ENCODE peak calls at places on chromosomes 4 and X, in five cellular contexts. I, B, A, K and V are unnamed samples.

GRCh38 chr4:622071-622995 is 3.0 kb upstream of the PDE6B start:
- DNase-seq in K (no peak), I (no peak), B (no peak), A (no peak), V (no peak)

GRCh38 chrX:44580466-44580865 is 37.8 kb upstream of the FUNDC1 start:
- DNase-seq in B (no peak), I (no peak), K (peak; percentile 76), A (no peak), V (no peak)

GRCh38 chrX:63765692-63766091 is 19.3 kb downstream of the ARHGEF9 start:
- DNase-seq in K (no peak), A (no peak), I (no peak), B (no peak), V (no peak)

GRCh38 chrX:17738002-17738713 is 865 bp downstream of the SCML1 start:
- DNase-seq in K (peak; percentile 68), I (peak; percentile 34), A (no peak), B (peak; percentile 26), V (peak; percentile 69)

GRCh38 chrX:49079489-49080428 is at the start of gene WDR45:
- DNase-seq in I (no peak), K (peak; percentile 82), B (peak; percentile 29), A (peak; percentile 83), V (peak; percentile 81)

GRCh38 chrX:71606536-71607216 is 11.6 kb downstream of the CXCR3 start:
- DNase-seq in K (no peak), A (no peak), B (no peak), I (no peak), V (no peak)

GRCh38 chrX:134431894-134432293 is 28.1 kb upstream of the HPRT1 start:
- DNase-seq in I (no peak), A (no peak), K (peak; percentile 69), B (no peak), V (no peak)

GRCh38 chrX:102950908-102951866 is 14.1 kb downstream of the RAB40AL start:
- DNase-seq in B (peak; percentile 62), K (peak; percentile 63), I (peak; percentile 2), A (peak; percentile 27), V (peak; percentile 75)

GRCh38 chr4:73446336-73446938 is 10.4 kb downstream of the AFP start:
- DNase-seq in A (peak; percentile 28), I (peak; percentile 49), K (peak; percentile 51), B (no peak), V (no peak)

GRCh38 chrX:129772796-129773431 is 6.8 kb upstream of the SASH3 start:
- DNase-seq in B (no peak), K (no peak), I (no peak), A (no peak), V (no peak)

GRCh38 chr4:7420661-7421040 is 14.1 kb downstream of the PSAPL1 start:
- DNase-seq in I (no peak), A (no peak), B (no peak), K (no peak), V (no peak)

GRCh38 chr4:78610546-78611214 is 59.1 kb downstream of the ANXA3 start:
- DNase-seq in I (no peak), B (no peak), K (peak; percentile 24), A (no peak), V (no peak)

GRCh38 chr4:33696066-33696465 is 2548.2 kb downstream of the ARAP2 start:
- DNase-seq in B (no peak), A (no peak), K (peak; percentile 4), I (no peak), V (no peak)

GRCh38 chr4:102778720-102779119 is 18.0 kb upstream of the MANBA start:
- DNase-seq in I (peak; percentile 14), K (no peak), A (no peak), B (no peak), V (no peak)

GRCh38 chrX:14832151-14832550 is 40.7 kb downstream of the FANCB start:
- DNase-seq in A (peak; percentile 26), I (no peak), K (peak; percentile 35), B (no peak), V (no peak)

GRCh38 chr4:2290488-2290887 is 28.6 kb upstream of the MXD4 start:
- DNase-seq in B (no peak), A (no peak), I (no peak), K (no peak), V (no peak)

GRCh38 chr4:144666539-144667175 is 20.7 kb downstream of the HHIP start:
- DNase-seq in A (no peak), K (peak; percentile 85), B (no peak), I (no peak), V (no peak)

GRCh38 chr4:71913275-71913674 is 118.5 kb upstream of the NPFFR2 start:
- DNase-seq in K (no peak), I (no peak), B (no peak), A (no peak), V (no peak)

GRCh38 chr4:118141240-118141639 is 107.0 kb downstream of the NDST3 start:
- DNase-seq in K (no peak), A (no peak), B (no peak), I (no peak), V (no peak)

GRCh38 chr4:165294907-165295306 is 32.6 kb upstream of the MSMO1 start:
- DNase-seq in A (no peak), K (no peak), B (no peak), I (no peak), V (no peak)

GRCh38 chr4:105162123-105162796 is 15.6 kb downstream of the TET2 start:
- DNase-seq in B (no peak), I (no peak), A (no peak), K (no peak), V (no peak)